ENCODE peak calls at places on chromosomes 11 and 22, in ten cellular contexts. F is astrocyte, C is hepatocyte, D is BE2C, H is prostate gland, X is Panc1, M is astrocyte of the cerebellum, U is heart left ventricle, I is HFFc6, G is GM23338. S is an unnamed sample.

GRCh38 chr22:48927591-48927990 is 900.1 kb downstream of the BRD1 start:
- DNase-seq in F (no peak), C (no peak), D (no peak), H (no peak), X (no peak), M (no peak), U (no peak), I (no peak), G (no peak), S (no peak)

GRCh38 chr11:2769779-2770555 is 70.2 kb upstream of the KCNQ1OT1 start:
- DNase-seq in F (no peak), C (peak; percentile 2), D (no peak), H (peak; percentile 3), X (no peak), M (no peak), U (peak; percentile 13), I (no peak), G (no peak), S (no peak)

GRCh38 chr22:17898375-17898774 is 124.1 kb upstream of the BID start:
- DNase-seq in F (no peak), C (no peak), D (no peak), H (no peak), X (no peak), M (no peak), U (no peak), I (no peak), G (no peak), S (no peak)

GRCh38 chr11:122933434-122933833 is 48.2 kb downstream of the BSX start:
- DNase-seq in F (no peak), C (no peak), D (no peak), H (no peak), X (no peak), M (no peak), U (no peak), I (no peak), G (no peak), S (no peak)

GRCh38 chr11:17810736-17811135 is 76.2 kb downstream of the KCNC1 start:
- DNase-seq in F (peak; percentile 39), C (peak; percentile 13), D (peak; percentile 20), H (no peak), X (no peak), M (peak; percentile 34), U (no peak), I (no peak), G (no peak), S (no peak)

GRCh38 chr22:49536571-49537131 is 291.0 kb downstream of the BRD1 start:
- DNase-seq in F (no peak), C (no peak), D (no peak), H (no peak), X (no peak), M (no peak), U (no peak), I (no peak), G (no peak), S (no peak)

GRCh38 chr11:9250139-9250582 is 15.0 kb downstream of the DENND5A start:
- DNase-seq in F (peak; percentile 66), C (no peak), D (no peak), H (no peak), X (no peak), M (peak; percentile 67), U (no peak), I (no peak), G (no peak), S (no peak)

GRCh38 chr22:28904211-28904808 is 20.9 kb downstream of the ZNRF3 start:
- DNase-seq in F (peak; percentile 65), C (peak; percentile 24), D (no peak), H (peak; percentile 81), X (no peak), M (no peak), U (no peak), I (peak; percentile 32), G (no peak), S (no peak)

GRCh38 chr11:111359223-111360149 is 19.6 kb downstream of the POU2AF1 start:
- DNase-seq in F (no peak), C (no peak), D (no peak), H (no peak), X (no peak), M (no peak), U (no peak), I (no peak), G (no peak), S (no peak)

GRCh38 chr11:107562647-107563208 is 2.8 kb downstream of the ALKBH8 start:
- DNase-seq in F (peak; percentile 91), C (no peak), D (no peak), H (no peak), X (peak; percentile 82), M (peak; percentile 18), U (no peak), I (peak; percentile 89), G (no peak), S (peak; percentile 72)

GRCh38 chr11:12698049-12698448 is 23.8 kb downstream of the TEAD1 start:
- DNase-seq in F (no peak), C (no peak), D (no peak), H (no peak), X (no peak), M (no peak), U (no peak), I (no peak), G (peak; percentile 64), S (no peak)

DNA sequence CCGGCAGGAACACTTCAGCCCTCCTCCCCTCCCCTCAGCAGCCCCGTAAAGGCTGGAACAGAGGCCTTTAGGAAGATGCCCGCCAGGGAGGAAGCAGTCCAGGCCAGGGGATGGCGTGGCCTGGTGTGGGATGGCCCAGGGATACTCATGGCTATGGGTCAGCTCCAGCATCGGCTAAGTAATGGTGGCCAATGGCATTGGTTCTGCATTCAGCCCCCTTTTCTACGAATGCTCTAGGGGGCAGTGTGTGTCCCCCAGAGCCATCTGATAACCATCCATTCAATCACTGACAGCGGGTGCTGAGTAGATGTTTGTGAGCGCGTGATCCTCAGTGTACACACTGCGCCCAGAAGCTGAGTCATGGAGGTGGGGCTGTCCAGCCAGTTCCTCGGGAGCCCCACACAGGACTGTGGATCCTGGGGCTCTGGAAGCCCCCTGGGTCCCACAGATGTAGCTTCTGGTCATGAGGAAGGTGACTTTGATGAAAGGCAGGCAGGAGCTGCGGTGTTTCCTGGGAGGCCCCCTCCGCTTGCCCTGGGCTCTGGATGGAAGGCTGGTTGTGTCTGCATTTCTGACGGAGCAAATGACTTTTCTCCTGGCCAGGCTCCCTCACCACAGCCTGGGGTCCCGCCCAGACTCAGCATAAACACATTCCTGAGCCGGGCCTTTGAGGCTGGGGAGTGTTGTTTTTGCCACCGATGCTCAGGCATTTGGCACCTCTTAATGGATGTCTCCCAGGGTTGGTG is 46.5 kb downstream of the FBLN1 start:
- DNase-seq in F (peak; percentile 90), C (peak; percentile 82), D (no peak), H (peak; percentile 63), X (no peak), M (peak; percentile 91), U (no peak), I (peak; percentile 95), G (peak; percentile 49), S (no peak)
- TF ChIP-seq CTCF in F (peak; percentile 61), C (peak; percentile 42), D (peak; percentile 55), H (no peak), X (no peak), M (peak; percentile 70), U (no peak), I (peak; percentile 85), G (peak; percentile 62), S (peak; percentile 63)

GRCh38 chr11:27716850-27717249 is 16.6 kb upstream of the BDNF start:
- DNase-seq in F (no peak), C (no peak), D (no peak), H (no peak), X (no peak), M (no peak), U (no peak), I (peak; percentile 57), G (peak; percentile 71), S (no peak)
- TF ChIP-seq CTCF in F (peak; percentile 20), C (peak; percentile 39), D (no peak), H (no peak), X (no peak), M (peak; percentile 48), U (no peak), I (peak; percentile 49), G (peak; percentile 59), S (no peak)

GRCh38 chr11:100442017-100442416 is 245.1 kb upstream of the ARHGAP42 start:
- DNase-seq in F (no peak), C (no peak), D (no peak), H (no peak), X (no peak), M (no peak), U (no peak), I (no peak), G (no peak), S (no peak)

GRCh38 chr11:100445231-100445735 is 241.8 kb upstream of the ARHGAP42 start:
- DNase-seq in F (peak; percentile 14), C (no peak), D (no peak), H (peak; percentile 5), X (no peak), M (peak; percentile 85), U (peak; percentile 36), I (no peak), G (peak; percentile 28), S (no peak)
- TF ChIP-seq CTCF in F (no peak), C (no peak), D (no peak), H (no peak), X (peak; percentile 30), M (peak; percentile 55), U (peak; percentile 38), I (no peak), G (peak; percentile 44), S (no peak)

GRCh38 chr11:118427707-118428106 is 8.6 kb upstream of the KMT2A start:
- DNase-seq in F (no peak), C (no peak), D (no peak), H (no peak), X (no peak), M (no peak), U (no peak), I (no peak), G (no peak), S (no peak)

GRCh38 chr11:118434123-118434552 is 2.2 kb upstream of the KMT2A start:
- DNase-seq in F (peak; percentile 52), C (no peak), D (no peak), H (no peak), X (no peak), M (no peak), U (no peak), I (peak; percentile 33), G (peak; percentile 17), S (no peak)

GRCh38 chr11:118435233-118435892 is 929 bp upstream of the KMT2A start:
- DNase-seq in F (peak; percentile 26), C (peak; percentile 64), D (peak; percentile 96), H (peak; percentile 26), X (no peak), M (no peak), U (peak; percentile 57), I (no peak), G (peak; percentile 93), S (no peak)

GRCh38 chr11:118434553-118435232 is 1.6 kb upstream of the KMT2A start:
- DNase-seq in F (peak; percentile 46), C (peak; percentile 64), D (peak; percentile 64), H (peak; percentile 14), X (no peak), M (no peak), U (peak; percentile 26), I (no peak), G (peak; percentile 73), S (no peak)

DNA sequence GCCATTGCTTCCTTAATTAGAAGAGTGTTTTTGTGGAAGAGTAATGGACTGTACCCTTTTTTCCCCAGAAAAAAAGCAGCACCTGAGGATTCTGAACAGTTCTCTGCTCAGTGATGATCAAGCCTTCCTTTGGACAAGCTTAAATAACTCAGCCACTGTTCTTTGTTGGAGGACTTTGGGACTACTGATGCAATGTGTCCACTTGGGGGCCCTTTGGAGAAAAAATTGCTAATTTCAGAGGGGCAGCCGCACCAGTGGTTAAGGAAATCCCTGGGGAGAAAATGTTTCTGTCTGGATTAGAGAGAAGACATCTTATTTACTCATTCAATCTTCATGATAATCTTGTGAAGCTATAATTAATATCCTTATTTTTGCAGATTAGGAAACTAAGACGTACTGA is 5.3 kb upstream of the KMT2A start:
- DNase-seq in F (no peak), C (no peak), D (no peak), H (no peak), X (no peak), M (no peak), U (no peak), I (no peak), G (no peak), S (no peak)
- TF ChIP-seq CTCF in F (no peak), C (no peak), D (peak; percentile 3), H (no peak), X (peak; percentile 55), M (peak; percentile 23), U (no peak), I (peak; percentile 47), G (peak; percentile 6), S (no peak)

S was measured in keratinocyte.